ENCODE peak calls at places on chromosomes 11 and 22, in nine cellular contexts. One of them, this sample, is unnamed.

GRCh38 chr11:2557381-2557780 is 112.6 kb downstream of the KCNQ1 start:
- DNase-seq in psoas muscle: no peak
- DNase-seq in vagina: no peak
- DNase-seq in aorta: no peak
- DNase-seq in neural progenitor cell: no peak
- DNase-seq in tibial artery: no peak
- DNase-seq in HAP-1: no peak
- DNase-seq in GM23338: no peak
- DNase-seq in GM23248: no peak
- DNase-seq in this sample: no peak

GRCh38 chr11:45933846-45934579 is 11.6 kb downstream of the LARGE2 start:
- DNase-seq in psoas muscle: no peak
- DNase-seq in vagina: no peak
- DNase-seq in aorta: no peak
- DNase-seq in neural progenitor cell: no peak
- DNase-seq in tibial artery: peak; percentile 48
- DNase-seq in HAP-1: no peak
- DNase-seq in GM23338: no peak
- DNase-seq in GM23248: no peak
- DNase-seq in this sample: no peak

GRCh38 chr22:28029201-28029948 is 110.3 kb upstream of the PITPNB start:
- DNase-seq in psoas muscle: peak; percentile 63
- DNase-seq in vagina: no peak
- DNase-seq in aorta: peak; percentile 74
- DNase-seq in neural progenitor cell: no peak
- DNase-seq in tibial artery: no peak
- DNase-seq in HAP-1: no peak
- DNase-seq in GM23338: peak; percentile 24
- DNase-seq in GM23248: peak; percentile 27
- DNase-seq in this sample: no peak

GRCh38 chr11:115439385-115439784 is 64.8 kb downstream of the CADM1 start:
- DNase-seq in psoas muscle: no peak
- DNase-seq in vagina: no peak
- DNase-seq in aorta: no peak
- DNase-seq in neural progenitor cell: no peak
- DNase-seq in tibial artery: no peak
- DNase-seq in HAP-1: no peak
- DNase-seq in GM23338: no peak
- DNase-seq in GM23248: no peak
- DNase-seq in this sample: no peak

GRCh38 chr11:75795276-75796090 is 19.5 kb upstream of the UVRAG start:
- DNase-seq in psoas muscle: no peak
- DNase-seq in vagina: no peak
- DNase-seq in aorta: peak; percentile 12
- DNase-seq in neural progenitor cell: no peak
- DNase-seq in tibial artery: no peak
- DNase-seq in HAP-1: no peak
- DNase-seq in GM23338: no peak
- DNase-seq in GM23248: peak; percentile 21
- DNase-seq in this sample: no peak

GRCh38 chr11:72764503-72764902 is 12.3 kb upstream of the ARAP1 start:
- DNase-seq in psoas muscle: no peak
- DNase-seq in vagina: no peak
- DNase-seq in aorta: no peak
- DNase-seq in neural progenitor cell: peak; percentile 33
- DNase-seq in tibial artery: no peak
- DNase-seq in HAP-1: no peak
- DNase-seq in GM23338: peak; percentile 96
- DNase-seq in GM23248: no peak
- DNase-seq in this sample: no peak

GRCh38 chr11:47383106-47383505 is 4.8 kb upstream of the SPI1 start:
- DNase-seq in psoas muscle: no peak
- DNase-seq in vagina: no peak
- DNase-seq in aorta: no peak
- DNase-seq in neural progenitor cell: no peak
- DNase-seq in tibial artery: no peak
- DNase-seq in HAP-1: no peak
- DNase-seq in GM23338: no peak
- DNase-seq in GM23248: no peak
- DNase-seq in this sample: no peak

GRCh38 chr11:16184588-16184987 is 171.8 kb downstream of the SOX6 start:
- DNase-seq in psoas muscle: no peak
- DNase-seq in vagina: no peak
- DNase-seq in aorta: no peak
- DNase-seq in neural progenitor cell: no peak
- DNase-seq in tibial artery: no peak
- DNase-seq in HAP-1: no peak
- DNase-seq in GM23338: no peak
- DNase-seq in GM23248: peak; percentile 87
- DNase-seq in this sample: no peak

GRCh38 chr11:45217991-45218390 is 68.2 kb downstream of the SYT13 start:
- DNase-seq in psoas muscle: no peak
- DNase-seq in vagina: no peak
- DNase-seq in aorta: no peak
- DNase-seq in neural progenitor cell: no peak
- DNase-seq in tibial artery: no peak
- DNase-seq in HAP-1: no peak
- DNase-seq in GM23338: no peak
- DNase-seq in GM23248: peak; percentile 15
- DNase-seq in this sample: no peak

GRCh38 chr22:43820671-43821305 is 8.7 kb upstream of the EFCAB6 start:
- DNase-seq in psoas muscle: no peak
- DNase-seq in vagina: peak; percentile 52
- DNase-seq in aorta: no peak
- DNase-seq in neural progenitor cell: no peak
- DNase-seq in tibial artery: peak; percentile 24
- DNase-seq in HAP-1: no peak
- DNase-seq in GM23338: no peak
- DNase-seq in GM23248: no peak
- DNase-seq in this sample: no peak

GRCh38 chr11:40099391-40100169 is 1359.9 kb downstream of the LRRC4C start:
- DNase-seq in psoas muscle: no peak
- DNase-seq in vagina: no peak
- DNase-seq in aorta: no peak
- DNase-seq in neural progenitor cell: no peak
- DNase-seq in tibial artery: no peak
- DNase-seq in HAP-1: no peak
- DNase-seq in GM23338: peak; percentile 16
- DNase-seq in GM23248: no peak
- DNase-seq in this sample: no peak

GRCh38 chr11:48109046-48109666 is 107.5 kb upstream of the OR4B1 start:
- DNase-seq in psoas muscle: no peak
- DNase-seq in vagina: no peak
- DNase-seq in aorta: no peak
- DNase-seq in neural progenitor cell: peak; percentile 26
- DNase-seq in tibial artery: no peak
- DNase-seq in HAP-1: peak; percentile 22
- DNase-seq in GM23338: no peak
- DNase-seq in GM23248: peak; percentile 68
- DNase-seq in this sample: no peak

GRCh38 chr11:34585870-34586654 is 34.8 kb upstream of the EHF start:
- DNase-seq in psoas muscle: no peak
- DNase-seq in vagina: no peak
- DNase-seq in aorta: no peak
- DNase-seq in neural progenitor cell: peak; percentile 66
- DNase-seq in tibial artery: no peak
- DNase-seq in HAP-1: no peak
- DNase-seq in GM23338: peak; percentile 77
- DNase-seq in GM23248: peak; percentile 67
- DNase-seq in this sample: no peak

GRCh38 chr11:34427171-34427805 is 11.4 kb upstream of the CAT start:
- DNase-seq in psoas muscle: no peak
- DNase-seq in vagina: no peak
- DNase-seq in aorta: no peak
- DNase-seq in neural progenitor cell: no peak
- DNase-seq in tibial artery: no peak
- DNase-seq in HAP-1: no peak
- DNase-seq in GM23338: no peak
- DNase-seq in GM23248: peak; percentile 97
- DNase-seq in this sample: no peak

DNA sequence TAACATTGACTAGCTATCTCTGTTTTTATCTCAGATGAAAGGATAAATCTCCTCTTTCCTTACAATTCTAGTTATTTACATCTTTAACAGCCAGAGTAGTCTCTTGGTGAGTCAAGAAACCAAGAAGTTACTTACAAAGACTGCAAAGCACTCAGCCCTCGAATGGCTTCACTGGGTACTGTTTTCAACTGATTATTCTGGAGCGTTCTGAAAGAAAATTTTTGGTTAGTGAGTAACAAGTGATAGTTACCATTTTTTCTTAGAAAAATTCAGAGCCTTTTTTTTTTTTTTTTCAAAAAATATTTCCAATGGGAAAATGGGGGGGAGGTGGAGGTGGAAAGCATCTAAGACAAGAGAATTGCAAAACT is 27.9 kb upstream of the CCDC34 start:
- DNase-seq in psoas muscle: no peak
- DNase-seq in vagina: no peak
- DNase-seq in aorta: no peak
- DNase-seq in neural progenitor cell: no peak
- DNase-seq in tibial artery: no peak
- DNase-seq in HAP-1: no peak
- DNase-seq in GM23338: no peak
- DNase-seq in GM23248: peak; percentile 82
- DNase-seq in this sample: no peak
- H3K4me1 ChIP-seq in psoas muscle: peaks cover 7% of the 10 kb centered on the region
- H3K4me1 ChIP-seq in vagina: peaks cover 24% of the 10 kb centered on the region
- H3K4me1 ChIP-seq in aorta: peaks cover 6% of the 10 kb centered on the region
- H3K4me1 ChIP-seq in neural progenitor cell: peaks cover 98% of the 10 kb centered on the region
- H3K4me1 ChIP-seq in tibial artery: no peaks in the 10 kb centered on the region
- H3K4me1 ChIP-seq in HAP-1: peaks cover 77% of the 10 kb centered on the region
- H3K4me1 ChIP-seq in GM23338: peaks cover 91% of the 10 kb centered on the region
- H3K4me1 ChIP-seq in GM23248: peaks cover 81% of the 10 kb centered on the region
- H3K4me1 ChIP-seq in this sample: no peaks in the 10 kb centered on the region

DNA sequence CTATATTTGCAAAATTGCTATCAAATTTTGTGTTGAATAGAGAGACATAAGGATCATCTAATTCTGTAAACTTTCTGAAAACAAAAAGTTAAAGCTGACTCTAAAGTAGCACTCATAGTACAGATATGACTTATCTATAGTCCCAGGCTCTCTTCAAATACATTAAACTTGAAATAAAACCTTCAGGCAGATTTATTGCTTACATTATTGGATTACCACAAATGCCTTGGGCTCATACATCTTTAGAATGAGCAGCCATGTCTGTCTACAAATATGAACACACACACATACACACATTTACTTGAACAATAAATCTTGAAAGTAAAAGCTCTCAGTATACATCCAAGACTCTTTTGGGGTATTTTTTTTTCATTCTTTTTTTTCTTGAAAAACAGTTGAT is 207.9 kb downstream of the LUZP2 start:
- DNase-seq in psoas muscle: no peak
- DNase-seq in vagina: no peak
- DNase-seq in aorta: no peak
- DNase-seq in neural progenitor cell: no peak
- DNase-seq in tibial artery: no peak
- DNase-seq in HAP-1: no peak
- DNase-seq in GM23338: no peak
- DNase-seq in GM23248: no peak
- DNase-seq in this sample: no peak
- H3K4me1 ChIP-seq in psoas muscle: no peaks in the 10 kb centered on the region
- H3K4me1 ChIP-seq in vagina: no peaks in the 10 kb centered on the region
- H3K4me1 ChIP-seq in aorta: no peaks in the 10 kb centered on the region
- H3K4me1 ChIP-seq in neural progenitor cell: no peaks in the 10 kb centered on the region
- H3K4me1 ChIP-seq in tibial artery: no peaks in the 10 kb centered on the region
- H3K4me1 ChIP-seq in HAP-1: no peaks in the 10 kb centered on the region
- H3K4me1 ChIP-seq in GM23338: peaks cover 12% of the 10 kb centered on the region
- H3K4me1 ChIP-seq in GM23248: no peaks in the 10 kb centered on the region
- H3K4me1 ChIP-seq in this sample: no peaks in the 10 kb centered on the region

DNA sequence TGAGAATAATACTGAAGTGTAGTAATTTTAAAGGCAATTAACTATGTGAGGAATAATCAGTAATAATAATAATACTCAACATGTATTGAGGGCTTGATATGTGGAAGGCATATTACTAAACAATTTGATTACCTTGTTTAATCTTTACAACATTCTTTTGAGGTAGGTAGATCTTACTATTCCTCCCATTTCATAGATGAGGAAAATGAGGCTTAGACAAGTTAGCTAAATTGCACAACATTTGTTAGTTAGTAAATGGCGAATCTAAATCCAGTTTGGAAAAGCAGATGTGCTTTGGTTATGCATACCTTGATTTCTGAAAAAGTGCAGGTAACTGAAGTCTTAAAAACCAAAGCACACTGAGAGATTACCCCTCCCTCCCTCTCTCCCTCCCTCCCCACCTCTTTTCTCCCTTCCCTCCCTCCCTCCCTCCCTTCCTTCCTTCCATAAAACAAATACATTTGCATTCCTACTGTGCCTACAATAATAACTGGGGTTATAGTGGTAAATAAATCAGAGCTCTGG is 93.1 kb upstream of the MTMR2 start:
- DNase-seq in psoas muscle: no peak
- DNase-seq in vagina: no peak
- DNase-seq in aorta: no peak
- DNase-seq in neural progenitor cell: no peak
- DNase-seq in tibial artery: no peak
- DNase-seq in HAP-1: no peak
- DNase-seq in GM23338: no peak
- DNase-seq in GM23248: no peak
- DNase-seq in this sample: no peak
- H3K4me1 ChIP-seq in psoas muscle: no peaks in the 10 kb centered on the region
- H3K4me1 ChIP-seq in vagina: peaks cover 7% of the 10 kb centered on the region
- H3K4me1 ChIP-seq in aorta: peaks cover 3% of the 10 kb centered on the region
- H3K4me1 ChIP-seq in neural progenitor cell: peaks cover 16% of the 10 kb centered on the region
- H3K4me1 ChIP-seq in tibial artery: no peaks in the 10 kb centered on the region
- H3K4me1 ChIP-seq in HAP-1: peaks cover 10% of the 10 kb centered on the region
- H3K4me1 ChIP-seq in GM23338: peaks cover 46% of the 10 kb centered on the region
- H3K4me1 ChIP-seq in GM23248: peaks cover 28% of the 10 kb centered on the region
- H3K4me1 ChIP-seq in this sample: peaks cover 47% of the 10 kb centered on the region

GRCh38 chr11:36374726-36375125 is 78.6 kb downstream of the PRR5L start:
- DNase-seq in psoas muscle: no peak
- DNase-seq in vagina: no peak
- DNase-seq in aorta: no peak
- DNase-seq in neural progenitor cell: peak; percentile 70
- DNase-seq in tibial artery: no peak
- DNase-seq in HAP-1: peak; percentile 32
- DNase-seq in GM23338: no peak
- DNase-seq in GM23248: no peak
- DNase-seq in this sample: no peak
- H3K4me1 ChIP-seq in psoas muscle: peaks cover 5% of the 10 kb centered on the region
- H3K4me1 ChIP-seq in vagina: peaks cover 17% of the 10 kb centered on the region
- H3K4me1 ChIP-seq in aorta: no peaks in the 10 kb centered on the region
- H3K4me1 ChIP-seq in neural progenitor cell: peaks cover 27% of the 10 kb centered on the region
- H3K4me1 ChIP-seq in tibial artery: no peaks in the 10 kb centered on the region
- H3K4me1 ChIP-seq in HAP-1: no peaks in the 10 kb centered on the region
- H3K4me1 ChIP-seq in GM23338: peaks cover 14% of the 10 kb centered on the region
- H3K4me1 ChIP-seq in GM23248: peaks cover 19% of the 10 kb centered on the region
- H3K4me1 ChIP-seq in this sample: peaks cover 11% of the 10 kb centered on the region

DNA sequence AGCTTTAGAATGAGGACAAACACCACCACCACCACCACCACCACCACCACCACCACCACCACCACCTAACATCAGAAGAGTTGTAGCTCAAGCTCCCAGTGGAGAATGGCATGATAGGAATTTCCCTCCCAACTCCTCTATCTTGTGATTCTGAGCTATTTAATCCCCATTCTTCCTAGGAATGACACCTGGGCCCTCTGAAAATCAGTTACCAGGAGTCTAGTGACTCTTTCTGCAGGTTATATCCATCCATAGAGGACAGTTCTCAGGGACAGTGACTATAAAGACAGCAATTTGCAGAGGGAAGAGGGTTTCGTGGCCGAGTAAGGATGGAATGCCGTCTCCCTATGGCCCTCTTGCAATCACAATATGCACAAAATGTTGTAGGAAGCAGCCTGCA is 27.8 kb downstream of the MYH9 start:
- DNase-seq in psoas muscle: no peak
- DNase-seq in vagina: no peak
- DNase-seq in aorta: no peak
- DNase-seq in neural progenitor cell: peak; percentile 50
- DNase-seq in tibial artery: no peak
- DNase-seq in HAP-1: no peak
- DNase-seq in GM23338: peak; percentile 79
- DNase-seq in GM23248: no peak
- DNase-seq in this sample: no peak
- H3K4me1 ChIP-seq in psoas muscle: peaks cover 71% of the 10 kb centered on the region
- H3K4me1 ChIP-seq in vagina: peaks cover 100% of the 10 kb centered on the region
- H3K4me1 ChIP-seq in aorta: peaks cover 18% of the 10 kb centered on the region
- H3K4me1 ChIP-seq in neural progenitor cell: peaks cover 50% of the 10 kb centered on the region
- H3K4me1 ChIP-seq in tibial artery: peaks cover 5% of the 10 kb centered on the region
- H3K4me1 ChIP-seq in HAP-1: peaks cover 12% of the 10 kb centered on the region
- H3K4me1 ChIP-seq in GM23338: peaks cover 87% of the 10 kb centered on the region
- H3K4me1 ChIP-seq in GM23248: peaks cover 88% of the 10 kb centered on the region
- H3K4me1 ChIP-seq in this sample: peaks cover 98% of the 10 kb centered on the region